ENCODE peak calls at places on chromosomes 16 and 17, in four cellular contexts. A, T, J and X are unnamed samples.

GRCh38 chr17:83191388-83192160 is 112.2 kb downstream of the METRNL start:
- DNase-seq in A (no peak), T (no peak), J (no peak), X (no peak)

GRCh38 chr17:49546546-49547535 is 28.8 kb upstream of the NXPH3 start:
- DNase-seq in A (no peak), T (no peak), J (no peak), X (no peak)

GRCh38 chr17:67575325-67575724 is 142.4 kb upstream of the NOL11 start:
- DNase-seq in A (no peak), T (peak), J (peak), X (no peak)

GRCh38 chr17:67096609-67097008 is 52.3 kb downstream of the CACNG1 start:
- DNase-seq in A (no peak), T (no peak), J (no peak), X (no peak)

GRCh38 chr17:44354582-44355309 is 8.9 kb downstream of the FAM171A2 start:
- DNase-seq in A (peak), T (no peak), J (no peak), X (no peak)

GRCh38 chr17:77423589-77424451 is 283.1 kb downstream of the SEC14L1 start:
- DNase-seq in A (no peak), T (no peak), J (no peak), X (no peak)

GRCh38 chr17:27402943-27403342 is 53.3 kb upstream of the KSR1 start:
- DNase-seq in A (no peak), T (no peak), J (no peak), X (no peak)

GRCh38 chr16:85320677-85321385 is 208.6 kb upstream of the CIBAR2 start:
- DNase-seq in A (no peak), T (no peak), J (no peak), X (no peak)

GRCh38 chr17:17119106-17119505 is 76.8 kb downstream of the MPRIP start:
- DNase-seq in A (no peak), T (no peak), J (no peak), X (no peak)

GRCh38 chr17:45086865-45087495 is 25.9 kb downstream of the NMT1 start:
- DNase-seq in A (no peak), T (no peak), J (no peak), X (no peak)

GRCh38 chr16:11360581-11360980 is 15.3 kb downstream of the RMI2 start:
- DNase-seq in A (no peak), T (no peak), J (no peak), X (peak)

GRCh38 chr17:62309381-62309780 is 71.0 kb upstream of the EFCAB3 start:
- DNase-seq in A (no peak), T (no peak), J (no peak), X (no peak)

GRCh38 chr17:74200112-74200511 is 3.4 kb upstream of the RPL38 start:
- DNase-seq in A (no peak), T (no peak), J (no peak), X (no peak)
- TF ChIP-seq TARDBP in A (no peak), T (no peak), J (no peak), X (no peak)

DNA sequence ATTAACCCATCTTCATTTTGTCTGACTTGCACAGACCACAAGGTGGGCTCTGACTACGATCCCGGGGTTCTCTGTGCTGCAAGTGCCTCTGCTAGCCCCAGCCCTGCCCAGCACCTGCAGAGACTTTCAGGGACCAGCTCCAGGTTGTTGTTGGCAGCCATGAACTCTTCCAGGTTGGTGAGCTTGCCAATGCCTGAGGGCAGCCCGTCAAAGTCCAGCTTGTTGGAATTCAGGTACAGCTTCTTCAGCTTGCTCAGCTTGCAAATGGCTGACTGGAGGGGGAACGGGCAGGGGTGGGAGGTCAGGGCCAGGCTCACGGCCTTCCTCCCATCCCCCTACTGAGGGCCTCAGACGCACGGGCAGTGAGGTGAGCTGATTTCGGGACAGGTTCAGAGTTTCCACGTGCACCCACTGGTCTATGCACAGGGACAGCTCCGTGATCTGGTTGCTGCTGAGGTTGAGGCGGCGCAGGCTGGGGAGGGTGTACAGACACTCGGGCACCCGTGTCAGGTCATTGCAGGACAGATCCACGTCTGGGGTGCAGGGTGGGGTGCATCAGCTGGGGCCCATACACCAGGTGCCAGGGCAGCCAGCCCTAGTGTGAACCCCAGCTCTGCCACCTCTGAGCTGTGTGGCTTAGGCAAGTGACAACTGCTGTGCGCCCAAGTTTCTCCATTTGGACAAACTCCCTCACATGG is 5.2 kb downstream of the FLII start:
- DNase-seq in A (no peak), T (no peak), J (no peak), X (no peak)
- TF ChIP-seq BHLHE40 in A (no peak), T (no peak), J (no peak), X (no peak)

GRCh38 chr17:47866941-47867340 is 16.0 kb upstream of the SP6 start:
- DNase-seq in A (peak), T (no peak), J (no peak), X (no peak)

GRCh38 chr17:47870042-47870441 is 19.1 kb upstream of the SP6 start:
- DNase-seq in A (peak), T (peak), J (no peak), X (no peak)

GRCh38 chr17:47869114-47869513 is 18.2 kb upstream of the SP6 start:
- DNase-seq in A (peak), T (no peak), J (no peak), X (no peak)

GRCh38 chr17:47871048-47871447 is 20.1 kb upstream of the SP6 start:
- DNase-seq in A (no peak), T (no peak), J (no peak), X (no peak)

DNA sequence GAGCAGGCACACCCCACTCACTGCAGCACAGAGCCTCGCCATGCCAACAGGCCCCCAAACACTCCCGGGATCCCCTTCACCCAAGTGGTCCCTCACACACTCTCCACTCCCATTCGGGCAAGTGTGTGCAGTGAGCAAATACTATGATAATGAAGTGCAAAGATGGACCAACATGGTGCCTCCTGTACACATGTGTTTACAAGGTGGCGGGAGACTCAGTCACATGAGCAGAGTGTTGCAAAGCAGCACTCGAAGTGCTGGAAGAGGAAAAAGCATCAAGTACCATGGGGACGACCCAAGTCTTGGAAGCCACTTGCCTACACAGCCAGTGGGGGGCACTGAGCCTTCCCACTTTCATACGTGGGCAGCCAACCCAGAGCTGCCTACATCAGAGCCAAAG is 17.2 kb upstream of the SP6 start:
- DNase-seq in A (no peak), T (no peak), J (no peak), X (no peak)
- TF ChIP-seq TARDBP in A (no peak), T (no peak), J (no peak), X (no peak)

DNA sequence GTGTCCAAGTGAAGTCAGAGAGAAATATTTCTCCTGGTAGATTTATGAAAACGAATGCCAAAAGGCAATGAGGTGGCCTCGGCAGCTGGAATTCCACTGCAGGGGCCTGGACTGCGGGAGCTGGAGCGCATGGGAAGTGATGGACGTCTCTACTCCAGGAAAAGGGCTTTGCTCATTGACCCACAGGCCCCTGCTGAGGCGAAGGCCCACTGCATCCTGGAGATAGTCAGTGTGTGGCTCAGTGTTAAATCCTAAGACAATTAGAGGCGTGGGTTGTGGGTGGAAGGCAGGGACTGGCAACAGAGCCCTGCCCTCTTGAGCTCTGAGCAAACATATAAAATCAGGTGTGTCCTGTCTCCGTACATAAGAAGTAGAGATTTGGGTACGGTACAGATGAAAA is 191.4 kb downstream of the SLC39A11 start:
- DNase-seq in A (peak), T (no peak), J (no peak), X (no peak)
- TF ChIP-seq BHLHE40 in A (no peak), T (no peak), J (no peak), X (no peak)

DNA sequence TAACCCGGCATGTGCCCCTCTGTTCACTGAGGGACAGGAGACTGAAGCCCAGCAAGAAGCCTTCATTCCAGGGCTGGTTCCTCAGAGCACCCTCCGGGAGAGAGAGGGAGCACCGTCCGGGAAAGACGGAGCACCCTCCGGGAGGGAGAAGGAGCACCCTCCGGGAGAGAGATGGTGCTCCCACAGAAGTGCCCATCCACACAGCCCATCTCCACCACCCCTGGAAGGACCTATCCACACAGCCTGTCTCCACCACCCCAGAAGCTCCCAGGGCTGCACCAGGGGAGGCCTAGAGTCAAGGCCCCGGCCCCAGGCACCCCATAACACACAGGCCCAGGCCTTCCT is 88.6 kb downstream of the ABR start:
- DNase-seq in A (no peak), T (no peak), J (no peak), X (no peak)
- TF ChIP-seq TARDBP in A (no peak), T (no peak), J (no peak), X (no peak)